ENCODE peak calls at places on chromosomes 5 and 9, in ten cellular contexts. L is heart left ventricle; X is IMR-90; R is stomach; N is mammary epithelial cell; S is AG04450; W is HCT116; Q is DND-41; V is CD4-positive, alpha-beta T cell; P is substantia nigra. C is an unnamed sample.

GRCh38 chr9:109083141-109083540 is 36.6 kb downstream of the TMEM245 start:
- DNase-seq in V (no peak), S (no peak), P (no peak), N (no peak), L (no peak), Q (no peak), R (no peak), X (no peak), W (no peak), C (no peak)

GRCh38 chr5:132828846-132829494 is 1.5 kb downstream of the SHROOM1 start:
- DNase-seq in S (no peak), R (peak), N (no peak), P (no peak), L (no peak), X (no peak), Q (no peak), V (no peak), W (no peak), C (no peak)

GRCh38 chr5:130337179-130337888 is 433.1 kb downstream of the CHSY3 start:
- DNase-seq in Q (no peak), R (no peak), L (no peak), V (no peak), X (peak), P (no peak), N (peak), S (peak), W (no peak), C (no peak)

GRCh38 chr5:7388553-7388952 is 7.4 kb upstream of the ADCY2 start:
- DNase-seq in V (no peak), X (no peak), P (no peak), R (no peak), Q (no peak), N (no peak), L (no peak), S (no peak), W (no peak), C (no peak)

GRCh38 chr5:103450333-103451061 is 112.1 kb downstream of the NUDT12 start:
- DNase-seq in Q (no peak), N (peak), V (no peak), L (no peak), R (no peak), W (no peak), P (no peak), X (peak), S (peak), C (peak)

GRCh38 chr9:111926421-111926875 is 29.8 kb downstream of the UGCG start:
- DNase-seq in P (no peak), N (no peak), V (peak), X (peak), S (no peak), L (no peak), R (no peak), Q (peak), W (no peak), C (no peak)

GRCh38 chr5:35924950-35925722 is 13.3 kb downstream of the CAPSL start:
- DNase-seq in W (peak), N (peak), L (peak), Q (peak), R (peak), V (peak), P (peak), X (peak), S (peak), C (no peak)

GRCh38 chr9:79663299-79663698 is 91.5 kb downstream of the TLE4 start:
- DNase-seq in P (no peak), V (no peak), L (no peak), N (no peak), X (no peak), S (no peak), W (no peak), Q (no peak), R (no peak), C (no peak)

GRCh38 chr9:12656803-12657202 is 36.4 kb upstream of the TYRP1 start:
- DNase-seq in Q (no peak), S (no peak), P (no peak), V (no peak), X (no peak), W (no peak), N (no peak), L (no peak), R (no peak), C (no peak)

GRCh38 chr5:124132843-124133242 is 613.6 kb downstream of the ZNF608 start:
- DNase-seq in N (peak), V (no peak), Q (no peak), R (no peak), L (no peak), X (no peak), W (no peak), P (no peak), S (no peak), C (peak)

GRCh38 chr5:1594336-1595106 is 70.8 kb upstream of the LPCAT1 start:
- DNase-seq in W (peak), Q (peak), S (no peak), R (peak), X (no peak), N (peak), L (peak), V (peak), P (peak), C (no peak)

GRCh38 chr9:38112010-38112409 is 43.0 kb upstream of the SHB start:
- DNase-seq in L (no peak), N (no peak), W (no peak), X (no peak), V (no peak), P (no peak), S (no peak), R (peak), Q (no peak), C (no peak)

GRCh38 chr9:786405-786804 is 55.1 kb upstream of the DMRT1 start:
- DNase-seq in X (no peak), L (no peak), R (no peak), Q (no peak), S (no peak), P (no peak), V (no peak), W (no peak), N (no peak), C (no peak)

GRCh38 chr9:133375724-133376654 is at the start of the genes STKLD1 and SURF4:
- DNase-seq in V (peak), P (peak), N (peak), W (peak), R (peak), S (peak), L (peak), X (peak), Q (peak), C (peak)

GRCh38 chr5:139494832-139495231 is 12.3 kb upstream of the STING1 start:
- DNase-seq in Q (no peak), N (peak), X (peak), P (no peak), W (no peak), R (no peak), S (no peak), L (no peak), V (no peak), C (no peak)

GRCh38 chr5:177006265-177006972 is at the start of gene UIMC1:
- DNase-seq in S (peak), V (peak), N (peak), L (peak), P (peak), W (peak), X (peak), Q (peak), R (peak), C (peak)

GRCh38 chr9:98306384-98307145 is 51.1 kb upstream of the TBC1D2 start:
- DNase-seq in N (peak), R (no peak), V (no peak), W (no peak), S (no peak), P (no peak), L (no peak), X (no peak), Q (no peak), C (no peak)

GRCh38 chr9:129610473-129611301 is 10.2 kb downstream of the C9orf50 start:
- DNase-seq in X (peak), W (no peak), L (peak), P (peak), N (peak), S (no peak), Q (peak), R (peak), V (peak), C (no peak)

GRCh38 chr5:137995747-137996123 is 37.1 kb downstream of the FAM13B start:
- DNase-seq in P (no peak), S (no peak), N (no peak), L (no peak), V (no peak), R (no peak), W (no peak), X (no peak), Q (no peak), C (no peak)

GRCh38 chr5:16616536-16617271 is at the start of gene RETREG1:
- DNase-seq in P (peak), R (peak), V (peak), S (no peak), L (peak), W (peak), X (no peak), Q (peak), N (peak), C (no peak)

GRCh38 chr5:54325610-54326311 is 15.4 kb upstream of the ARL15 start:
- DNase-seq in X (no peak), R (no peak), V (no peak), Q (no peak), N (no peak), P (no peak), S (no peak), W (no peak), L (no peak), C (no peak)

GRCh38 chr9:114898741-114899140 is 31.6 kb downstream of the TNFSF8 start:
- DNase-seq in P (no peak), V (peak), Q (peak), R (peak), W (no peak), S (no peak), N (no peak), X (no peak), L (peak), C (no peak)

GRCh38 chr5:150661821-150662596 is 958 bp downstream of the MYOZ3 start:
- DNase-seq in P (no peak), R (no peak), W (no peak), N (no peak), L (no peak), S (no peak), X (no peak), Q (no peak), V (no peak), C (no peak)

GRCh38 chr5:58322453-58322852 is 137.4 kb downstream of the PLK2 start:
- DNase-seq in Q (no peak), S (no peak), X (peak), R (no peak), V (no peak), N (no peak), P (no peak), W (no peak), L (no peak), C (no peak)

GRCh38 chr5:167889276-167889675 is 402.2 kb upstream of the WWC1 start:
- DNase-seq in N (no peak), V (no peak), W (no peak), R (no peak), S (no peak), L (no peak), X (no peak), Q (no peak), P (no peak), C (no peak)

GRCh38 chr9:132288956-132289355 is 65.8 kb downstream of the SETX start:
- DNase-seq in Q (no peak), V (no peak), L (no peak), N (no peak), X (peak), R (no peak), P (no peak), W (no peak), S (no peak), C (no peak)
- H3K27ac ChIP-seq in Q (no peak), V (no peak), L (no peak), N (no peak), X (peak), R (no peak), P (no peak), W (no peak), S (peak), C (no peak)

DNA sequence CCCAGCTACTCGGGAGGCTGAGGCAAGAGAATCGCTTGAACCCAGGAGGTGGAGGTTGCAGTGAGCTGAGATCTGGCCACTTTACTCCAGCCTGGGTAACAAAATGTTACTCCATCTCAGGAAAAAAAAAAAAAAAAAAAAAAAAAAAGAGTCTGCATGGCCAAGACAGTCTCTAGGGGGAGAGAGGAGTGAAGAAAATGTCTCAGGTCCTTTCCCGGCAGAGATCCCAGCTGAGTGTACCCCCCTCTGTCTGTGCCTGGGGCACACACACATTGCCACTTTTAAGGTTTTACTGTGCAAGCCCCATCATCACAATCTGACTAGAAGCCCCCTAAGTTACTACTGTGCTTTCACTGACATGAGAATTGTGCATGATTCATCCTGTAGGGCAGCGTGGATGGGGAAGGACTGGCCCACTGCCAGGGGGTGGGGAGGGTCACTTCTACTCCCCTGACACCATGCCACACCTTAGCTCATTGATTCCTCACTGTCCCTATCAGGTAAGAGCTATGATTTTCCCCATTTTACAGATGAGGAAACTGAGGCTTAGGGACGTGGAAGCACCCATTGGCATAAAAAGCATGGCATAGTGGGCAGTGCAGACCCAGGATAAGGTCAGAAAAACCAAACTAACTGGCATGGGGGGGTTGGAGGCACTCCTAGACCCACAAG is 102.3 kb upstream of the LARP1 start:
- DNase-seq in N (no peak), L (no peak), W (no peak), S (no peak), R (no peak), V (no peak), X (no peak), Q (no peak), P (no peak), C (no peak)
- H3K27ac ChIP-seq in N (no peak), L (no peak), W (no peak), S (no peak), R (peak), V (no peak), X (no peak), Q (no peak), P (no peak), C (no peak)

GRCh38 chr9:127991017-127991756 is 10.4 kb upstream of the EEIG1 start:
- DNase-seq in L (no peak), N (no peak), X (no peak), W (no peak), V (no peak), P (no peak), S (no peak), Q (no peak), R (peak), C (no peak)

GRCh38 chr9:127990539-127990938 is 9.8 kb upstream of the EEIG1 start:
- DNase-seq in R (no peak), W (no peak), V (no peak), X (no peak), N (no peak), S (no peak), Q (no peak), P (no peak), L (no peak), C (no peak)

GRCh38 chr9:127989094-127989493 is 8.3 kb upstream of the EEIG1 start:
- DNase-seq in L (no peak), P (no peak), R (no peak), X (no peak), S (no peak), N (no peak), Q (no peak), V (no peak), W (no peak), C (no peak)

GRCh38 chr9:127993721-127994120 is 12.9 kb upstream of the EEIG1 start:
- DNase-seq in W (no peak), X (no peak), R (no peak), Q (no peak), P (no peak), L (no peak), S (no peak), N (no peak), V (no peak), C (no peak)

GRCh38 chr9:127991757-127992274 is 11.0 kb upstream of the EEIG1 start:
- DNase-seq in Q (no peak), N (no peak), P (no peak), W (no peak), L (no peak), V (no peak), S (no peak), X (no peak), R (no peak), C (no peak)
- H3K27ac ChIP-seq in Q (no peak), N (no peak), P (no peak), W (no peak), L (no peak), V (no peak), S (no peak), X (no peak), R (no peak), C (no peak)

GRCh38 chr5:81755320-81755719 is 4.4 kb upstream of the SSBP2 start:
- DNase-seq in W (peak), R (peak), Q (no peak), L (no peak), P (no peak), S (peak), X (peak), V (no peak), N (peak), C (peak)

GRCh38 chr5:81751836-81752643 is 1.1 kb upstream of the SSBP2 start:
- DNase-seq in L (no peak), W (no peak), X (no peak), P (peak), R (peak), N (peak), S (no peak), Q (no peak), V (peak), C (no peak)

GRCh38 chr5:81752644-81752963 is 1.7 kb upstream of the SSBP2 start:
- DNase-seq in X (no peak), V (no peak), Q (no peak), N (no peak), P (no peak), S (no peak), R (no peak), W (no peak), L (no peak), C (no peak)

GRCh38 chr5:81754621-81755020 is 3.7 kb upstream of the SSBP2 start:
- DNase-seq in P (no peak), L (no peak), Q (no peak), S (no peak), N (no peak), R (no peak), W (no peak), X (no peak), V (no peak), C (no peak)

DNA sequence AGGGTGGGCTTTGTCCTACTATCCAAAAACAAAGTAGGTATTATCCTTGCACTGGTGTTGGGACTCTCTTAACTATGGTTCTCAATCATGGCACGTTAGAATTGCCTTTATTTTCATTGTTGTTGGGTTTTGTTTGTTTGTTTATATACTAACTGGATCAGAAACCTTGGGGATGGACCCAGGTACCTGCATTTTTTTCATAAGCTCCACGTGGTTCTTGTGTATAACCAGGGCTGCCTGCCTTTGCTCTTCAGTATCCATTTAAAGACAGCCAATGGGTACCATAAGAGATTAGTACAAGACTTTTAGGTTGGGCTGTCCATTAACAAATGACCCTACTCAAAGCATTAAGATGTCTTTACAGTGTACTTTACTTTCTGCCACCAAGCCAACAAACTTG is 2.5 kb upstream of the SSBP2 start:
- DNase-seq in S (no peak), L (no peak), W (no peak), V (no peak), P (no peak), N (no peak), X (no peak), Q (no peak), R (no peak), C (no peak)
- H3K27ac ChIP-seq in S (no peak), L (no peak), W (no peak), V (no peak), P (no peak), N (no peak), X (no peak), Q (no peak), R (peak), C (no peak)

GRCh38 chr5:142399899-142400298 is 75.1 kb upstream of the SPRY4 start:
- DNase-seq in W (no peak), N (peak), R (no peak), X (no peak), L (no peak), S (no peak), P (no peak), V (no peak), Q (no peak), C (no peak)
- H3K27ac ChIP-seq in W (no peak), N (no peak), R (no peak), X (no peak), L (no peak), S (no peak), P (no peak), V (no peak), Q (no peak), C (peak)

DNA sequence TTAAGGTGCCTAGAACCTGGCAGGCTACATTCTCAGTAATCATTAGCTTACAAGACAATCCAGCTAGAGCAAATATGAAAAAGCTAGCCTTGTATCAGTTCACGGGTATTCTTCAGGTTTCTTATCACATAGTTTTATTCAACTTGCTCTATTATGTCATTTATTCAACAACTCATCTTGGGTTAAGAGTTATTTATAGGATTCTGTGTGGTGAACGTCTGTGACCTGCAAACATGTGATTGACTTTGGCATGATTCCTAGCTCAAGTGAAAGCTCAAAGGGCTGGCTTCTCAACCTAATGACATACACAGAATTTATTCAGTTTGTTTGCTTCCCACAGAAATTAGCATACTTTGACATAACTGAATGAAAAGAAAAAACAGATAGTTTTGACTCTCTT is 173.1 kb downstream of the PLPPR1 start:
- DNase-seq in X (no peak), P (no peak), Q (no peak), S (no peak), V (no peak), N (no peak), R (no peak), W (no peak), L (no peak), C (no peak)
- H3K27ac ChIP-seq in X (no peak), P (no peak), Q (no peak), S (no peak), V (no peak), N (no peak), R (no peak), W (no peak), L (no peak), C (no peak)

GRCh38 chr5:76790632-76791290 is 28.1 kb upstream of the F2RL1 start:
- DNase-seq in L (no peak), Q (no peak), P (no peak), N (peak), V (peak), X (peak), R (no peak), S (peak), W (peak), C (peak)
- H3K27ac ChIP-seq in L (peak), Q (no peak), P (no peak), N (peak), V (no peak), X (peak), R (peak), S (peak), W (peak), C (peak)

GRCh38 chr5:134840811-134841210 is 5.0 kb upstream of the C5orf24 start:
- DNase-seq in X (no peak), W (no peak), V (no peak), L (no peak), N (no peak), P (no peak), Q (no peak), R (peak), S (no peak), C (no peak)
- H3K27ac ChIP-seq in X (no peak), W (no peak), V (no peak), L (no peak), N (no peak), P (no peak), Q (no peak), R (peak), S (no peak), C (no peak)

C was measured in epithelial cell of prostate.